ENCODE peak calls at places on chromosomes 16 and 17, in seven cellular contexts. D is HepG2, X is SK-N-SH, B is GM12878, W is GM12892, L is K562, S is H1. Y is an unnamed sample.
A peak's percentile ranks its signal among the peaks of the same experiment; 100 is the strongest.

GRCh38 chr17:83010323-83011200 is 68.8 kb upstream of the METRNL start:
- DNase-seq in D (no peak), X (peak; percentile 33), B (no peak), W (no peak), L (no peak), S (no peak), Y (peak; percentile 5)

GRCh38 chr17:7838291-7839075 is 4.5 kb downstream of the KDM6B start:
- DNase-seq in D (peak; percentile 41), X (peak; percentile 71), B (no peak), W (no peak), L (peak; percentile 29), S (no peak), Y (no peak)

GRCh38 chr16:81601008-81601428 is 156.4 kb downstream of the CMIP start:
- DNase-seq in D (no peak), X (peak; percentile 49), B (no peak), W (no peak), L (no peak), S (no peak), Y (no peak)

GRCh38 chr17:36123431-36123830 is 19.8 kb downstream of the CCL4 start:
- DNase-seq in D (no peak), X (no peak), B (no peak), W (no peak), L (no peak), S (no peak), Y (no peak)

GRCh38 chr17:42311240-42312034 is 23.1 kb downstream of the STAT5A start:
- DNase-seq in D (peak; percentile 91), X (peak; percentile 82), B (no peak), W (no peak), L (peak; percentile 61), S (no peak), Y (no peak)

GRCh38 chr17:27938864-27939263 is 45.7 kb upstream of the LYRM9 start:
- DNase-seq in D (no peak), X (no peak), B (no peak), W (no peak), L (no peak), S (no peak), Y (no peak)

GRCh38 chr16:56352351-56353053 is 72.8 kb downstream of the AMFR start:
- DNase-seq in D (no peak), X (no peak), B (no peak), W (peak; percentile 8), L (no peak), S (no peak), Y (no peak)

GRCh38 chr17:72683506-72684404 is 408.7 kb downstream of the SLC39A11 start:
- DNase-seq in D (peak; percentile 97), X (no peak), B (no peak), W (no peak), L (no peak), S (no peak), Y (no peak)

GRCh38 chr17:44108440-44109311 is 14.8 kb downstream of the HDAC5 start:
- DNase-seq in D (peak; percentile 97), X (peak; percentile 52), B (no peak), W (no peak), L (peak; percentile 55), S (no peak), Y (no peak)

GRCh38 chr17:40422990-40423611 is 5.4 kb upstream of the TOP2A start:
- DNase-seq in D (no peak), X (no peak), B (no peak), W (no peak), L (peak; percentile 54), S (no peak), Y (no peak)

GRCh38 chr16:74503412-74503811 is 82.1 kb upstream of the CLEC18B start:
- DNase-seq in D (no peak), X (no peak), B (no peak), W (no peak), L (no peak), S (no peak), Y (no peak)

GRCh38 chr17:39754958-39755549 is 17.3 kb downstream of the GRB7 start:
- DNase-seq in D (no peak), X (no peak), B (no peak), W (no peak), L (no peak), S (no peak), Y (no peak)

GRCh38 chr17:75917443-75918111 is 12.9 kb upstream of the MRPL38 start:
- DNase-seq in D (no peak), X (no peak), B (no peak), W (no peak), L (no peak), S (no peak), Y (no peak)

DNA sequence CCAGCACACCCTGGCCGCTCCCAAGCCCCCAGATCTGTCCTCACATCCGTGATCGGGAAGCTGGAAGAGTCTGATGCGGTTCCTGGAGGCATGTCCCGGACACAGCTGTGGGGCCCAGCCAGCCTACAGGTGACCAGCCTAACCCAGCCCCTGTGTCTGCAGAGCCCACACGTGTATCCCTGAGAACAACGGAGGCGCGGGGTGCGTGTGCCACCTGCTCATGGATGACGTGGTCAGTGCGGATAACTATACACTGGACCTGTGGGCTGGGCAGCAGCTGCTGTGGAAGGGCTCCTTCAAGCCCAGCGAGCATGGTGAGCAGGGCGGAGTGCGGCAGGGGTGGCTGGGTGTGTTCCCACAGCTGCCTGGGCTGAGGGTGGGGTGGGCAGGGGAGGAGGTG is 30.9 kb downstream of the IL4R start:
- DNase-seq in D (no peak), X (no peak), B (no peak), W (no peak), L (peak; percentile 3), S (no peak), Y (no peak)
- TF ChIP-seq POLR2AphosphoS5 in D (no peak), X (no peak), B (no peak), W (no peak), L (no peak), S (no peak), Y (no peak)

DNA sequence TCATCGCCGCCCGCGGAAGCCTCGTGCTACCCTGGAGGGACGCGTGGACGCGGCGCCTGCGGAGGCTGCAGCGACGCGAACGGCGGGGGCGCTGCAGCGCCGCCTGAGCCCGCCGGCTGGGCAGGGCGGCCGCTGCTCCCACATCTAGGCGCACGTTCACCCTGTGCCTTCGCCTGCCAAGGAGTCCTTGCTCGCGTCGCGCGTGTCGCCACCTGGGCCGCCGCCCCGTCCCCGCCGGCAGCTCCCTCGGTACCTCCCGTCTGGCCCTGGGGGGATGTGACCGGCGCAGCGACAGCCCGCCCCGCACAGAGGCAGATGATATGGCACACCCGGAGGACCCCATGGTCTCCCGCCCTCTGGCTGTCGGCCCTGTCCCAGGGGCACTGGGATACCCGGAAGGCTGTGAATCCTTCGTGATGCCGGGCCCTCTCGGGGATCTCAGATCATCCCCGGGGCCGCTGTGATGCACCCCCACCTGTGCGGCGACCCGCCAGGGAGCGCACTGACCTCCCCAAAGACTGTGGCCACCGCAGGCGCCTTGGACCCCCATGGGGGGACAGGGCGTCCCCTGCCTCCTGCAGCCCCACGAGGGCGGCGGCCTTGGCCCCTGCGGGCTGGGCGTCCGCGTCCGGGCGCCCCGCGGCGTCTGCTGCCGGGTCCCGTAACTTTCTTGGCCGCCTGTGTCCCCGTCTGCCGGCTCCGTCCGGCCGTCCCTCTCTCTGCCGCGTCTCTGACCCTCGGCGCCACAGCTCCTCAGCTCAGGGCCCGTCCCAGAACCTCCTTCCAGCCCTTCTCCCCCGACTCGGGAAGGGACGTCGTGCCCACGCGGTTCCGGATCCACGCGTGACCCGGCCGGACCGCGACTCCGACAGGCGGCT is 689 bp upstream of the TBC1D24 start:
- DNase-seq in D (no peak), X (peak; percentile 79), B (no peak), W (peak; percentile 77), L (peak; percentile 63), S (no peak), Y (peak; percentile 72)
- TF ChIP-seq TAF1 in D (no peak), X (no peak), B (no peak), W (no peak), L (peak; percentile 53), S (peak; percentile 35), Y (no peak)

DNA sequence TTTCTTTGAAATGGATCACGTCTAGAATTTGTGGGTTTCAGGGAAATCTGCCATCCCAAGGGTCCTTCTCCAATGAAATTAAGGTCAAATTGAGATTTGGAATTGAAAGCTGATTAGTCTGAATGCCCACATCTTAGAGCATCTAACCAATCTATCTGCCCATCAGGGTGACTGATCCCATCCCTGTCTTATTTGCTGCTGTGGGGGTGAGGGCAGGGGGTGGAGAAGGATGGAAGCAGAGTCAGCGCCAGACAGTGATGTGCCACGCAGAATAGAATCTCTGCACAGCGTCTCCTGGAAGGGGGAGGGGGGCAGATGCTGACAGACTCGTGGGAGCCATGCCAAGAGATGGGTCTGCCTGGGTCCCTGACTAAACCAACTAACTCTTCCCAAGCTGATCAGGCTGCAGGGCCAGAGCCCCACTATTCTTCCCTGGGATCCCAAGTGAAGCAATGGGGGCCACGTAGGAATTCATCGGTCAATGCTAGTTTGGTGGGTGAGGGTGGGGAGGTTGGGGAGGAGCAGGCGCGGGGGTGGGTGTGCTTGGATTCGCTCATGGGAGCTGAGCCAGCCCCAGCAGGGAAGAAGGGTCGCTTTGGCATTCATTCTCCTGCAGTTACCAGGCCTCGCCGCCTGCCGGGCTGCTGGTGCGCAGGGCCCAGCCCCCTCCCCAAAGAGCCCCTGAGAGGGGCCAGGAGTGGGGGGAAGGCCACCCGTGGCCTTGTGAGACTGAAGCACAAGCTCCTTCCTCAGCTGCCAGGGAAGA is 32.2 kb downstream of the CDK5RAP3 start:
- DNase-seq in D (no peak), X (peak; percentile 86), B (no peak), W (no peak), L (no peak), S (no peak), Y (no peak)
- TF ChIP-seq POLR2AphosphoS5 in D (no peak), X (peak; percentile 27), B (no peak), W (no peak), L (no peak), S (no peak), Y (no peak)

GRCh38 chr16:77327717-77328116 is 107.1 kb downstream of the ADAMTS18 start:
- DNase-seq in D (no peak), X (no peak), B (no peak), W (no peak), L (no peak), S (no peak), Y (no peak)

GRCh38 chr16:77331802-77332586 is 102.8 kb downstream of the ADAMTS18 start:
- DNase-seq in D (no peak), X (no peak), B (no peak), W (no peak), L (no peak), S (no peak), Y (no peak)

GRCh38 chr16:77332792-77333191 is 102.0 kb downstream of the ADAMTS18 start:
- DNase-seq in D (no peak), X (no peak), B (no peak), W (no peak), L (no peak), S (no peak), Y (no peak)

GRCh38 chr16:77335652-77336234 is 99.1 kb downstream of the ADAMTS18 start:
- DNase-seq in D (no peak), X (no peak), B (no peak), W (no peak), L (no peak), S (no peak), Y (no peak)

DNA sequence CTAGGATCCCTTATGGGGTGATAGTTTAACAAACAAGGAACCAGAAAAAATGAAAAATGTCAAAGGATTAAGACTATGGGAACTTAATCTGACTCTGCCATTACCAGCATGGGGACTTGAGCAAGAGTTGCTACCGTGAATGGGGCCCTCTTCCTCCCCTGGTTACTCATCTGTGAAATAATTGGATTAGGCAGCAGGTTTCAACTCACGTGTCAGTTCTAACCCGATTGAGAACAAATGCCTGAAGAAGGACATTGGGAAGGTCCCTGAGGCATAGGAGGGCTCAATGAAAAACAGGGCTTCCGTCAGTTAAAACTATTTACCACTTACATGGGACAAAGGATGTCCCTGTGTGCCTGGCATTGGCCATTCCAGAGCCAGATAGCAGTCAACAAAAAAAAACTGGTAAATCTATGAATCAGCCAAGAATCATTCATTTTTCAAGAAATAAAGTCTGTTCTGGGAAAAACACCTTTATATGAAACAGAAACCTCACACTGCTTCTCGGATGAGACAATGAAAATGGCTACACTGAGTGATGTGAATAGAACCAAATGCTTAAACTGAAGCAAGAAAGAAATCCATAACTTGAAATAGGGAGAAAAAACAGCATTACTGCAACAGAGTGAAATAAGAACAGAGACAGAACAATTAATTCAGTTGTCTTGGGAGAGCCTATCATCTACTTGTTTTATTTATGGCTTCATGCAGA is 104.3 kb downstream of the ADAMTS18 start:
- DNase-seq in D (no peak), X (no peak), B (no peak), W (no peak), L (no peak), S (no peak), Y (no peak)
- TF ChIP-seq TAF1 in D (no peak), X (no peak), B (no peak), W (no peak), L (no peak), S (no peak), Y (no peak)

Y was measured in GM12891.